ENCODE peak calls at places on chromosomes 6 and 20, in five cellular contexts. Q is DMS79, X is cerebellar cortex, V is bronchial epithelial cell, F is renal cortical epithelial cell. Z is an unnamed sample.

GRCh38 chr20:48597521-48598302 is 230.1 kb downstream of the PREX1 start:
- DNase-seq in Q (no peak), X (no peak), V (no peak), F (no peak), Z (no peak)

GRCh38 chr6:127966616-127967015 is 65.8 kb upstream of the THEMIS start:
- DNase-seq in Q (no peak), X (no peak), V (no peak), F (no peak), Z (no peak)

GRCh38 chr20:1301031-1301529 is 27.9 kb downstream of the SDCBP2 start:
- DNase-seq in Q (no peak), X (no peak), V (peak; percentile 66), F (peak; percentile 36), Z (no peak)

GRCh38 chr6:9638861-9639260 is 776.0 kb downstream of the TFAP2A start:
- DNase-seq in Q (no peak), X (no peak), V (no peak), F (no peak), Z (no peak)

GRCh38 chr6:53651149-53651763 is 14.3 kb downstream of the KLHL31 start:
- DNase-seq in Q (peak; percentile 55), X (peak; percentile 60), V (peak; percentile 85), F (peak; percentile 77), Z (peak; percentile 7)

GRCh38 chr20:1305682-1306081 is 23.3 kb downstream of the SDCBP2 start:
- DNase-seq in Q (no peak), X (no peak), V (no peak), F (no peak), Z (no peak)

GRCh38 chr6:132401120-132401940 is at the start of gene MOXD1:
- DNase-seq in Q (no peak), X (no peak), V (no peak), F (no peak), Z (no peak)

GRCh38 chr6:126804255-126805064 is 314.0 kb upstream of the RSPO3 start:
- DNase-seq in Q (no peak), X (peak; percentile 67), V (peak; percentile 51), F (peak; percentile 51), Z (peak; percentile 13)

GRCh38 chr6:1575213-1576041 is 34.3 kb upstream of the FOXC1 start:
- DNase-seq in Q (no peak), X (peak; percentile 52), V (no peak), F (no peak), Z (no peak)

GRCh38 chr6:72616406-72617015 is 5.4 kb upstream of the KCNQ5 start:
- DNase-seq in Q (no peak), X (peak; percentile 17), V (peak; percentile 52), F (peak; percentile 50), Z (no peak)

GRCh38 chr6:157258878-157259277 is 64.4 kb downstream of the TMEM242 start:
- DNase-seq in Q (no peak), X (no peak), V (no peak), F (no peak), Z (no peak)

GRCh38 chr6:150514806-150515362 is 84.8 kb upstream of the PLEKHG1 start:
- DNase-seq in Q (no peak), X (no peak), V (peak; percentile 12), F (peak; percentile 22), Z (no peak)

GRCh38 chr6:11854418-11855165 is 76.0 kb upstream of the ADTRP start:
- DNase-seq in Q (no peak), X (no peak), V (peak; percentile 84), F (peak; percentile 92), Z (peak; percentile 44)

GRCh38 chr6:4814212-4814611 is 38.0 kb downstream of the CDYL start:
- DNase-seq in Q (no peak), X (no peak), V (no peak), F (peak; percentile 33), Z (no peak)

GRCh38 chr6:160357088-160357487 is 8.9 kb downstream of the SLC22A3 start:
- DNase-seq in Q (no peak), X (no peak), V (no peak), F (no peak), Z (no peak)

GRCh38 chr6:139853302-139853992 is 479.0 kb upstream of the CITED2 start:
- DNase-seq in Q (no peak), X (peak; percentile 85), V (no peak), F (peak; percentile 99), Z (no peak)

GRCh38 chr6:8707956-8708772 is 272.8 kb upstream of the SLC35B3 start:
- DNase-seq in Q (peak; percentile 49), X (peak; percentile 64), V (peak; percentile 64), F (peak; percentile 62), Z (no peak)

GRCh38 chr6:109291893-109292292 is 90.4 kb downstream of the CD164 start:
- DNase-seq in Q (no peak), X (no peak), V (no peak), F (no peak), Z (no peak)

GRCh38 chr20:59560588-59561227 is 43.6 kb upstream of the PHACTR3 start:
- DNase-seq in Q (no peak), X (peak; percentile 57), V (no peak), F (peak; percentile 3), Z (no peak)

GRCh38 chr20:37590938-37591490 is 63.3 kb upstream of the BLCAP start:
- DNase-seq in Q (no peak), X (no peak), V (no peak), F (no peak), Z (no peak)

GRCh38 chr20:4261333-4262284 is 246.3 kb upstream of the RNF24 start:
- DNase-seq in Q (no peak), X (no peak), V (peak; percentile 51), F (peak; percentile 38), Z (no peak)

GRCh38 chr6:52691718-52692117 is 20.8 kb downstream of the TMEM14A start:
- DNase-seq in Q (no peak), X (no peak), V (peak; percentile 25), F (peak; percentile 29), Z (no peak)

Z was measured in pulmonary artery endothelial cell.